ENCODE peak calls at places on chromosome 9, in four cellular contexts. X is fibroblast of pulmonary artery, Q is PC-3, P is AG04450. H is an unnamed sample.

GRCh38 chr9:79233542-79233941 is 338.2 kb upstream of the TLE4 start:
- DNase-seq in X (peak), Q (peak), P (no peak), H (no peak)

GRCh38 chr9:92633879-92634278 is 36.1 kb downstream of the IPPK start:
- DNase-seq in X (no peak), Q (no peak), P (no peak), H (no peak)

GRCh38 chr9:88706193-88707112 is 171.5 kb downstream of the NXNL2 start:
- DNase-seq in X (no peak), Q (no peak), P (no peak), H (no peak)

GRCh38 chr9:122320346-122320995 is 50.4 kb upstream of the PTGS1 start:
- DNase-seq in X (no peak), Q (no peak), P (no peak), H (no peak)

GRCh38 chr9:131585375-131585774 is 40.1 kb downstream of the PRRT1B start:
- DNase-seq in X (peak), Q (no peak), P (no peak), H (no peak)

GRCh38 chr9:87387351-87388055 is 110.2 kb upstream of the DAPK1 start:
- DNase-seq in X (no peak), Q (no peak), P (no peak), H (no peak)

GRCh38 chr9:96417610-96418073 is 528 bp downstream of the ZNF367 start:
- DNase-seq in X (no peak), Q (no peak), P (no peak), H (no peak)

GRCh38 chr9:16817002-16817401 is 53.5 kb downstream of the BNC2 start:
- DNase-seq in X (no peak), Q (no peak), P (no peak), H (no peak)

GRCh38 chr9:108257387-108257786 is 598.4 kb downstream of the ACTL7B start:
- DNase-seq in X (no peak), Q (no peak), P (no peak), H (no peak)

GRCh38 chr9:7147136-7148090 is 389.6 kb downstream of the KDM4C start:
- DNase-seq in X (no peak), Q (no peak), P (no peak), H (no peak)

GRCh38 chr9:7153134-7153533 is 395.4 kb downstream of the KDM4C start:
- DNase-seq in X (no peak), Q (no peak), P (no peak), H (no peak)

GRCh38 chr9:7149258-7149657 is 391.5 kb downstream of the KDM4C start:
- DNase-seq in X (no peak), Q (no peak), P (no peak), H (no peak)

GRCh38 chr9:7148243-7148765 is 390.5 kb downstream of the KDM4C start:
- DNase-seq in X (no peak), Q (no peak), P (no peak), H (no peak)

DNA sequence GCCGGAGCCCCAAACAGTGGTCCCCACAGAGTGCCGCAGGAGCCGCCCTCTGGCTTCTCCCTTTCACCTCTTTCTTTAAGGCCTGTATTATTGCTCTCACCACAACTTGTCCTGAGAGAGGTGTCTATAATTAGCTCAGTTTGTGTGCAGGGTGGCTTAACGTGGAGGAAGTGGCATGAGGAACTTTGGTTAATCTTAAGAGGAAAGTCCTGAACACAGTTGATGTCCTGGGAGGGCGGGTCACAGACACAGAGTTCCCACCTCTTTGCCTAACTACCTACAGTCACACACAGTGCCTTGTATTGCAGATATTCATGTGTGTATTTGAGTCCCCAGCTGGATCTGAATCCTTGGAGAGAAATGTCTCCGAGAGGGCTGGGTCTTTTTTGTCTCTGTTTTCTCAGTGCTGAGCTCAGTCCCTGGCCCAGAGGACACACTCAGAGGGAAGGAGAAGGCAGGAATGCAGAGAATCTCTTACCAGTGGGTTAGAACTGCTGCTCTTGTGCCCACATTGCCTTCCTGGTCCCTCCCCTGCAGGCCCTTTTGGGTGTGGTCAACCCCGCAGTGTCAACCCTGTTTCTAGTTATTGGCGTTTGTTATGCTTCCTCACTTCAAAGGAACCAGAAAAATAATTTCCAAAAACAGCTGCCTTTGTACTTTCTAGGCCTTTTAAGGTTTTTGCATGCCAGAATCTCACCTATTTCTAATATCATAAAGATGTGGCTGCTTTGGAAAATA is 392.5 kb downstream of the KDM4C start:
- DNase-seq in X (no peak), Q (no peak), P (no peak), H (no peak)
- H3K4me3 ChIP-seq in X (no peak), Q (no peak), P (no peak), H (no peak)

DNA sequence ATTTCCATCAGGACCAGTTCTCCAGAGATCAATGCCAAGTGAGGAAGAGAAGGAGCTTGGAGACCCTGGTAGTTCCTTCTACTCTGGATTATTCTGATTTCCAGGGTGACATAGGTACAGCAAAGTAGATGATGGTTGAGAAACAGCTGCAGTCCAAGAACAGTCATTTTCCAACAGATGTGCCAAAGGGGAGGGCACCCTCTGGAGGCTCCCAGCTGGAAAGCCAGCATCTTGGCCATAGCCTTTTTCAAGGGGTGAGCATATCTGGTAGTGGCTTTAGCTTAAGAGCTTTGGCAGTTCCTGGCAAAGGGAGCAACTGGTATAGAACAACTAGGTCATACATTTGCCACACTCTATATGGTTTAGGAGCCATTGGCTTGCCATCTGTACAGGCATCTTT is 492.7 kb downstream of the RASEF start:
- DNase-seq in X (no peak), Q (no peak), P (no peak), H (no peak)
- TF ChIP-seq CTCF in X (no peak), Q (peak), P (peak), H (no peak)

DNA sequence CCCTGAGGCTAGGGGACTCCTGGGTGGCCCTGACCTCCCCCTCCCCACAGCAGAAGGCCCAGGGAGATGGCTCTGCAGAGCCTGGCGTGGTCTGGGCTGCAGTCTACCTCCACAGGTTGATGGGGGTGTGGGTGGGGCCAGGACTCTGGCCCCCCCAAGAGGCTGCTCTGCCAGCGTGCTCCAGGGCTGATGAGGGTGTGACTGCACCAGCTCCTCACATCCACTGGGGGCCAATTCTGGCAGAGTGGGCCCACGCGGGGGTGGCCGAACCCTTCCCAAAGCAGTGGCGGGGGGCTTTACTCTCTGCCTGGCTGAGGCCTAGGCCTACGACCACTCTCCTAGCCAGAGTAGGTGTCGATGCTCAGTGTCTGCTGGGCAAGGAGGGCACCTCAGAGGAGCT is 28.0 kb upstream of the UBAC1 start:
- DNase-seq in X (no peak), Q (no peak), P (no peak), H (no peak)
- H3K4me3 ChIP-seq in X (no peak), Q (no peak), P (no peak), H (no peak)

DNA sequence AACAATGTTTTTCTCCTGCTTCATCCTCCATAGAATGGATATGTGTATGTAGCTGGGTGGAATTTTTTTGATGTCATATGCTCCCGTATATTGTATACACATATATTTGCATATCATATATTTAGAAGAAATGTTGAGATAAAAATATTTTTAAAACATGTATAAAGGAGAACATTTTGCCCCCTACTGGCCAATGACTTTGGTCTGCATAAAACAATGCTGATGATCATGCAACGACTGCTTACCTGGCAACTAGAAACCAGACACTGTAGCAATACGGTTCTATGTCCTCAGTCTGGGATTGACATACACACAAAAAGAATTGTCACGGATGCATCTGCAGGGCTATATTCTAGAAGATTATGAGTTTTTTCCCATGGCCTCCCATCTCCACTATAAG is 503.6 kb downstream of the ELAVL2 start:
- DNase-seq in X (no peak), Q (peak), P (no peak), H (no peak)
- TF ChIP-seq CTCF in X (no peak), Q (peak), P (peak), H (peak)

DNA sequence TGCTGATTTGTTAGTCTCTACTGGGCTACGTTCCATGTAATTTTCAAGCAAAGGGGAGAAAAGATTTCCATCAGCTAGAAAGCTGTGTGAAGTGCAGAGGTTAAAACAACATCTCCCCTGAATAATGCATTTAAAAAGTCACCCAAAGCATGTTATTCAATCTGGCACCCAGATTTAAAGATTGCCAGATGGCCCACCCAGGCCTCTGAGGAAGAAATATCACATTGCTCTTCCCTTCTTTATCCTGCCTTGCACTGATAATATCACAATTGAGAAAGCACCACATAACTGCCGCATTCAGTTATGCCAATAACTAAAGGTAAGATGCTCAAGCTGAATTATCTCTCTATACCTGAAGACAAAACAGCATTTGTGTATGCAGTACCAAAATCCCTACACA is 119.4 kb upstream of the PUM3 start:
- DNase-seq in X (no peak), Q (no peak), P (no peak), H (no peak)
- H3K4me3 ChIP-seq in X (no peak), Q (no peak), P (no peak), H (no peak)

GRCh38 chr9:134419684-134420076 is 93.4 kb downstream of the RXRA start:
- DNase-seq in X (no peak), Q (peak), P (no peak), H (no peak)
- TF ChIP-seq CTCF in X (peak), Q (peak), P (no peak), H (peak)

GRCh38 chr9:109558718-109559151 is 60.6 kb upstream of the PTPN3 start:
- DNase-seq in X (no peak), Q (no peak), P (no peak), H (no peak)
- H3K4me3 ChIP-seq in X (no peak), Q (no peak), P (no peak), H (no peak)